ENCODE peak calls at places on chromosome 14, in seven cellular contexts. F, Z, V, U, R, G and O are unnamed samples.

GRCh38 chr14:104770851-104771272 is 17.9 kb downstream of the SIVA1 start:
- DNase-seq in F (no peak), Z (peak; percentile 1), V (peak; percentile 5), U (no peak), R (no peak), G (no peak), O (no peak)

GRCh38 chr14:91339606-91340369 is 77.8 kb downstream of the CCDC88C start:
- DNase-seq in F (no peak), Z (no peak), V (no peak), U (no peak), R (no peak), G (no peak), O (no peak)

GRCh38 chr14:70188292-70188607 is 501 bp downstream of the SLC8A3 start:
- DNase-seq in F (no peak), Z (no peak), V (no peak), U (no peak), R (no peak), G (peak; percentile 68), O (no peak)

GRCh38 chr14:55458800-55459577 is 18.6 kb upstream of the TBPL2 start:
- DNase-seq in F (no peak), Z (no peak), V (no peak), U (no peak), R (no peak), G (no peak), O (no peak)

GRCh38 chr14:93977790-93978581 is 1.6 kb upstream of the ASB2 start:
- DNase-seq in F (no peak), Z (peak; percentile 1), V (no peak), U (no peak), R (peak; percentile 24), G (no peak), O (no peak)

GRCh38 chr14:91327201-91327600 is 82.7 kb upstream of the GPR68 start:
- DNase-seq in F (no peak), Z (no peak), V (no peak), U (no peak), R (no peak), G (no peak), O (no peak)

GRCh38 chr14:96038920-96039632 is at the start of gene C14orf132:
- DNase-seq in F (peak; percentile 14), Z (no peak), V (peak; percentile 70), U (peak; percentile 26), R (no peak), G (peak; percentile 94), O (no peak)

GRCh38 chr14:77403798-77404197 is 19.5 kb downstream of the NOXRED1 start:
- DNase-seq in F (no peak), Z (no peak), V (no peak), U (no peak), R (no peak), G (no peak), O (no peak)

GRCh38 chr14:53871947-53872346 is 84.7 kb downstream of the BMP4 start:
- DNase-seq in F (no peak), Z (no peak), V (no peak), U (no peak), R (no peak), G (no peak), O (no peak)

GRCh38 chr14:105140581-105140980 is 28.0 kb downstream of the JAG2 start:
- DNase-seq in F (no peak), Z (no peak), V (no peak), U (no peak), R (no peak), G (no peak), O (peak; percentile 20)